ENCODE peak calls at places on chromosomes 3 and 15, in nine cellular contexts. D is astrocyte of the spinal cord, O is K562, F is H1, Z is B cell, T is foreskin fibroblast, Y is breast epithelium, X is body of pancreas, N is nephron progenitor cell. S is an unnamed sample.

GRCh38 chr15:50484781-50485180 is 60.6 kb downstream of the USP8 start:
- DNase-seq in N (no peak), X (no peak), D (no peak), Z (no peak), Y (no peak), F (no peak), O (no peak), T (no peak), S (no peak)

GRCh38 chr15:65862682-65863081 is 6.6 kb upstream of the RAB11A start:
- DNase-seq in D (peak), X (peak), Y (no peak), Z (peak), F (peak), O (peak), N (peak), T (peak), S (no peak)

GRCh38 chr15:63896336-63897115 is 62.8 kb upstream of the HERC1 start:
- DNase-seq in F (no peak), Y (no peak), X (peak), O (peak), D (peak), N (peak), T (peak), Z (no peak), S (no peak)

GRCh38 chr3:140442621-140443020 is 235.2 kb upstream of the TRIM42 start:
- DNase-seq in D (no peak), N (no peak), O (no peak), Y (no peak), T (no peak), Z (no peak), X (no peak), F (no peak), S (no peak)

GRCh38 chr15:69138963-69139362 is 21.5 kb upstream of the GLCE start:
- DNase-seq in T (no peak), Y (no peak), D (no peak), Z (no peak), X (no peak), O (no peak), F (no peak), N (no peak), S (no peak)

GRCh38 chr15:69816522-69816921 is 281.2 kb downstream of the TLE3 start:
- DNase-seq in N (no peak), Z (no peak), Y (no peak), D (no peak), F (no peak), X (no peak), O (no peak), T (no peak), S (no peak)

GRCh38 chr3:154730221-154730620 is 300.2 kb upstream of the GPR149 start:
- DNase-seq in Z (no peak), F (no peak), Y (no peak), N (no peak), X (no peak), O (no peak), D (no peak), T (peak), S (no peak)

GRCh38 chr3:78659386-78659987 is 1108.3 kb downstream of the ROBO1 start:
- DNase-seq in Z (no peak), N (peak), F (no peak), O (peak), D (peak), Y (no peak), T (peak), X (peak), S (no peak)

GRCh38 chr3:36729204-36730056 is 34.9 kb downstream of the DCLK3 start:
- DNase-seq in X (no peak), T (peak), F (no peak), D (peak), O (peak), Y (no peak), N (no peak), Z (no peak), S (no peak)

GRCh38 chr15:66483131-66483566 is 14.4 kb downstream of the SNAPC5 start:
- DNase-seq in T (peak), Z (no peak), F (no peak), Y (peak), X (peak), O (no peak), D (peak), N (no peak), S (no peak)

DNA sequence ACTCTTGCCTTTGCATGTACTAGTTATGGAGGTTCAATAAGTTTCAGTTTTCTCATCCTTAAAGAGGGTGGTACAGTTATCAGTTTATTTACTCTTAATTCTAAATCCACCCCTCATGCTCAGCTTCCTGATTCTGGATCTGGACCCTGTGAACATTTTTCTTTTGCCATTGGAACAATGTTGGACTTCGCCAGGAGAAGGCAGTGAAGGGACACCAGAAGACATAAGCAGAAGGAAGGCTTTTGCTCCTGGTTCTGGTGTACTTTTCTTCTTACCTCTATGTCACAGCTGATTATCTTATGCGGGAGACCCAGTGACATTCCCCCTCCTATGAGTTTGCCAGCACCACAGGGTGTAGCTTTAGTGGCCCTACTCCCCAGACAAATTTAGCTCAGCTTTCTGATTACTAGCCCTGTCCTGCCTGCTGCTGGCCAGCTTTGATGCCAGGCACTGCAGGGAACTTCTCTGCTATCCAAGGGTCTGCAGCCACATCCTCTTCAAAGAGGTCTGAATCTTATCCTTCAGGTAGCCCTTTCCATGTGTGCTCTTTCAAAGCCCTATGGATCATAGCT is 466.3 kb upstream of the EPHA3 start:
- DNase-seq in X (peak), D (no peak), O (no peak), T (no peak), Y (no peak), N (no peak), F (no peak), Z (no peak), S (no peak)
- TF ChIP-seq CTCF in X (no peak), D (no peak), O (no peak), T (no peak), Y (no peak), N (no peak), F (no peak), Z (no peak), S (no peak)

DNA sequence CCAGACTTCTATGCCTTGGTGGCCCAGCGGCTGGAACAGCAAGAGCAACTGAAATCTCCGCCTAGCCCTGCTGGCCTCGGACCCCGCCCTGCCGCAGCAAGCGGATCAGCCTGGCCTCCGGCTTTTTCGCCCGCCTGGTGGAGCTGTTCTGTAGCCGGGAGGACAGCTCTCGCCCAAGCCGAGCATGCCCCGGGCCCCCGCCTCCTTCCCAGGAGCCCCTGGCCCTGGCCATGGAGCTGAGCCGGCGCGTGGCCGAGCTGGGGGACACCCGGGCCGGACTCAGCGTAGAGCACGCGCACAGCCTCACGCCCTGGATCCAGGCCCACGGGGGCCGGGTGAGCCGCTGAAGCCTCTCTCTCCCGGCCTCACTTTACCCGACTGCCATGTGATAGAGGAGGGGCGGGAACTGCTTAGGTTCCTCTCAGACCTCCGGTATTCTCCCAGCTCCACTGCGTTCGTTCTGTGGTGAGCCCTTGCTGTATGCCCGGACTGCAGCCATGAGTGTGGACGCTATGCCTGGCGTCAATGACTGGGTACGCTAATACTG is 24.1 kb upstream of the MRPL3 start:
- DNase-seq in O (peak), Y (no peak), N (peak), D (peak), F (peak), T (peak), X (peak), Z (no peak), S (peak)
- TF ChIP-seq CTCF in O (peak), Y (no peak), N (peak), D (peak), F (peak), T (peak), X (no peak), Z (no peak), S (no peak)

GRCh38 chr3:4977001-4977888 is 2.0 kb upstream of the BHLHE40 start:
- DNase-seq in X (peak), Z (peak), T (peak), N (peak), O (peak), Y (peak), D (peak), F (peak), S (no peak)

GRCh38 chr3:4977889-4978258 is 1.4 kb upstream of the BHLHE40 start:
- DNase-seq in X (no peak), O (no peak), D (no peak), T (no peak), N (no peak), Z (no peak), Y (no peak), F (no peak), S (no peak)

GRCh38 chr3:4978259-4978965 is 825 bp upstream of the BHLHE40 start:
- DNase-seq in N (peak), Z (peak), T (peak), Y (peak), X (peak), D (peak), F (peak), O (peak), S (peak)

GRCh38 chr3:4974154-4974553 is 5.1 kb upstream of the BHLHE40 start:
- DNase-seq in T (no peak), N (no peak), F (no peak), X (no peak), Y (no peak), D (no peak), Z (no peak), O (no peak), S (no peak)

DNA sequence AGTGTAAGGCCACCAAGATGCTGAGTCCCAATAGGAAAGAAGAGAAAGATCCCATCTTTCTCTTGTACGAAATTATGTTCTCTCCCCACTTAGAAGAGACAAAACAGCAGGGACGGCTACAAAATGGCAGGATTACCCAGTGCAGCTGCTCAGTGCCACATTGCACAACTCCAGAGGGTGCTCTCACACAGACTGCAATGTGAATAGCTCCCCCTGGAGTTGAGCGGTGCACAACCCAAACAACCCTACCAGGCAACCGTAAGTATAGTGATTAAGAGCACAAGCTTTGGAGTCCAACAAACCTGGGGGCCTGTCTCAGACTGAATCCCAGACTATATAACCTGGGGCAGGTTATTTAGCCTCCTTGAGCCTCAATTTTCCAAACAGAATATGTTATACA is 3.1 kb upstream of the BHLHE40 start:
- DNase-seq in T (peak), Y (no peak), Z (no peak), F (peak), D (peak), X (peak), N (no peak), O (peak), S (no peak)
- TF ChIP-seq CTCF in T (peak), Y (peak), Z (peak), F (peak), D (peak), X (peak), N (no peak), O (peak), S (no peak)

DNA sequence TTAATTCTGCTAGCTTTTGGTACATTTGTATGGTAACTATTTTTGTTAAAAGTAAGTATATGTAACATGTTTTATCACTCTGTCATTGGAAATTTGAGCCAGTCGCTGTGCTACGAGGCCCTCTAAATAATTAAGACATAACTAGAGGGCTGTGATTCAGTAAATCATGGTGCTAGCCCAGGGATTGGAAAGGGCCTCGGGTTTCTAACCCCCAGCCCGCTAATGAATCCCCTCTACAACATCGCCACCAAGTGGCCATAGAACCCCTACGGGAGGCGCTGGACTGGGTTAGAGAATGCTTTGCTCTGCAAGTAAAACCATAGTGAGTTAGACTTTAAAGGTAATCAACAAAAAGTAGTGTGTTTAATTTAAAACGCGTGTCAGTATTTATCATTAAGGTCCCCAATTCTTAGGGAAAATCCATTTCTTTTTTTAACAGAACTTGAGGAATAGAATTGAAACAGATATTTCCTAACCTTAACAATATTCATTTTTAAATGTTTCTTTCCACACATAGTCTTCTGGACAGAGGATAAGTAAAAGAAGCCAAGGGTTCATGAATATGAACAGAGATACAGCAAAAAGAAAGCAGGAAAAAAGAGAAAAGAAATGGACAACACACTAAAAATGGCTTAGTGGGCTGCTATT is 744.7 kb downstream of the EPHA3 start:
- DNase-seq in N (peak), Y (no peak), X (peak), Z (no peak), T (peak), F (peak), D (peak), O (no peak), S (peak)
- TF ChIP-seq CTCF in N (peak), Y (no peak), X (peak), Z (no peak), T (peak), F (peak), D (peak), O (no peak), S (peak)